ENCODE peak calls at places on chromosomes 16 and 17, in five cellular contexts. One of them, this sample, is unnamed.

GRCh38 chr16:8550728-8551387 is 39.5 kb downstream of the TMEM114 start:
- DNase-seq in bronchial epithelial cell: no peak
- DNase-seq in skeletal muscle cell: no peak
- DNase-seq in GM12878: no peak
- DNase-seq in dorsolateral prefrontal cortex: no peak
- DNase-seq in this sample: no peak

GRCh38 chr17:5676012-5676411 is 91.7 kb upstream of the NLRP1 start:
- DNase-seq in GM12878: peak; percentile 2
- DNase-seq in bronchial epithelial cell: no peak
- DNase-seq in dorsolateral prefrontal cortex: no peak
- DNase-seq in skeletal muscle cell: no peak
- DNase-seq in this sample: no peak

GRCh38 chr17:43908111-43908721 is 880 bp upstream of the MPP2 start:
- DNase-seq in bronchial epithelial cell: peak; percentile 47
- DNase-seq in dorsolateral prefrontal cortex: peak; percentile 90
- DNase-seq in skeletal muscle cell: no peak
- DNase-seq in GM12878: no peak
- DNase-seq in this sample: peak; percentile 83

GRCh38 chr17:35743911-35744328 is 9.1 kb downstream of the GAS2L2 start:
- DNase-seq in GM12878: no peak
- DNase-seq in dorsolateral prefrontal cortex: no peak
- DNase-seq in skeletal muscle cell: no peak
- DNase-seq in bronchial epithelial cell: peak; percentile 26
- DNase-seq in this sample: peak; percentile 46

GRCh38 chr17:49887086-49887743 is 39.3 kb upstream of the TAC4 start:
- DNase-seq in skeletal muscle cell: no peak
- DNase-seq in dorsolateral prefrontal cortex: no peak
- DNase-seq in GM12878: no peak
- DNase-seq in bronchial epithelial cell: peak; percentile 84
- DNase-seq in this sample: peak; percentile 41

GRCh38 chr17:34579979-34580684 is 750 bp downstream of the TMEM132E start:
- DNase-seq in dorsolateral prefrontal cortex: peak; percentile 69
- DNase-seq in GM12878: no peak
- DNase-seq in skeletal muscle cell: no peak
- DNase-seq in bronchial epithelial cell: no peak
- DNase-seq in this sample: peak; percentile 37

GRCh38 chr16:2686912-2687507 is 4.7 kb downstream of the KCTD5 start:
- DNase-seq in dorsolateral prefrontal cortex: peak; percentile 46
- DNase-seq in bronchial epithelial cell: no peak
- DNase-seq in skeletal muscle cell: no peak
- DNase-seq in GM12878: peak; percentile 34
- DNase-seq in this sample: no peak

GRCh38 chr17:12859520-12859919 is 70.2 kb downstream of the ARHGAP44 start:
- DNase-seq in bronchial epithelial cell: no peak
- DNase-seq in skeletal muscle cell: peak; percentile 4
- DNase-seq in dorsolateral prefrontal cortex: no peak
- DNase-seq in GM12878: peak; percentile 73
- DNase-seq in this sample: no peak

GRCh38 chr17:44906010-44906646 is 6.9 kb upstream of the EFTUD2 start:
- DNase-seq in bronchial epithelial cell: peak; percentile 82
- DNase-seq in skeletal muscle cell: peak; percentile 81
- DNase-seq in GM12878: no peak
- DNase-seq in dorsolateral prefrontal cortex: no peak
- DNase-seq in this sample: no peak

GRCh38 chr16:23836404-23837291 is 865 bp downstream of the PRKCB start:
- DNase-seq in dorsolateral prefrontal cortex: no peak
- DNase-seq in bronchial epithelial cell: no peak
- DNase-seq in GM12878: no peak
- DNase-seq in skeletal muscle cell: no peak
- DNase-seq in this sample: peak; percentile 30

GRCh38 chr17:55402374-55402773 is 19.3 kb downstream of the MMD start:
- DNase-seq in skeletal muscle cell: no peak
- DNase-seq in bronchial epithelial cell: peak; percentile 58
- DNase-seq in GM12878: no peak
- DNase-seq in dorsolateral prefrontal cortex: no peak
- DNase-seq in this sample: no peak

GRCh38 chr17:50141750-50142119 is 8.7 kb downstream of the PPP1R9B start:
- DNase-seq in GM12878: no peak
- DNase-seq in dorsolateral prefrontal cortex: no peak
- DNase-seq in bronchial epithelial cell: no peak
- DNase-seq in skeletal muscle cell: no peak
- DNase-seq in this sample: no peak

GRCh38 chr16:31179747-31180458 is at the start of gene FUS:
- DNase-seq in dorsolateral prefrontal cortex: peak; percentile 92
- DNase-seq in bronchial epithelial cell: peak; percentile 51
- DNase-seq in skeletal muscle cell: peak; percentile 51
- DNase-seq in GM12878: peak; percentile 50
- DNase-seq in this sample: peak; percentile 95

GRCh38 chr17:235831-236640 is 54.6 kb upstream of the DOC2B start:
- DNase-seq in GM12878: no peak
- DNase-seq in skeletal muscle cell: no peak
- DNase-seq in bronchial epithelial cell: no peak
- DNase-seq in dorsolateral prefrontal cortex: peak; percentile 33
- DNase-seq in this sample: no peak

GRCh38 chr17:17818088-17818526 is 18.7 kb downstream of the SREBF1 start:
- DNase-seq in skeletal muscle cell: no peak
- DNase-seq in GM12878: no peak
- DNase-seq in dorsolateral prefrontal cortex: no peak
- DNase-seq in bronchial epithelial cell: no peak
- DNase-seq in this sample: peak; percentile 56

GRCh38 chr17:14840616-14841231 is 424.4 kb downstream of the PMP22 start:
- DNase-seq in bronchial epithelial cell: no peak
- DNase-seq in dorsolateral prefrontal cortex: no peak
- DNase-seq in GM12878: no peak
- DNase-seq in skeletal muscle cell: peak; percentile 49
- DNase-seq in this sample: no peak

GRCh38 chr17:48340916-48341315 is 89.1 kb downstream of the SKAP1 start:
- DNase-seq in skeletal muscle cell: no peak
- DNase-seq in dorsolateral prefrontal cortex: no peak
- DNase-seq in bronchial epithelial cell: no peak
- DNase-seq in GM12878: no peak
- DNase-seq in this sample: no peak

GRCh38 chr17:81508639-81509047 is 4.0 kb downstream of the ACTG1 start:
- DNase-seq in GM12878: no peak
- DNase-seq in dorsolateral prefrontal cortex: no peak
- DNase-seq in skeletal muscle cell: no peak
- DNase-seq in bronchial epithelial cell: peak; percentile 76
- DNase-seq in this sample: no peak

GRCh38 chr17:55163408-55163807 is 101.4 kb upstream of the HLF start:
- DNase-seq in dorsolateral prefrontal cortex: no peak
- DNase-seq in GM12878: no peak
- DNase-seq in bronchial epithelial cell: no peak
- DNase-seq in skeletal muscle cell: no peak
- DNase-seq in this sample: no peak

GRCh38 chr17:17151055-17151454 is 55.1 kb downstream of the PLD6 start:
- DNase-seq in GM12878: no peak
- DNase-seq in skeletal muscle cell: peak; percentile 52
- DNase-seq in bronchial epithelial cell: peak; percentile 82
- DNase-seq in dorsolateral prefrontal cortex: no peak
- DNase-seq in this sample: no peak

GRCh38 chr17:55259684-55260111 is 5.1 kb upstream of the HLF start:
- DNase-seq in skeletal muscle cell: no peak
- DNase-seq in bronchial epithelial cell: no peak
- DNase-seq in dorsolateral prefrontal cortex: no peak
- DNase-seq in GM12878: no peak
- DNase-seq in this sample: no peak

GRCh38 chr17:36515837-36516236 is 18.8 kb downstream of the MYO19 start:
- DNase-seq in bronchial epithelial cell: no peak
- DNase-seq in GM12878: no peak
- DNase-seq in dorsolateral prefrontal cortex: no peak
- DNase-seq in skeletal muscle cell: no peak
- DNase-seq in this sample: no peak

GRCh38 chr16:84605339-84605848 is 12.5 kb downstream of the COTL1 start:
- DNase-seq in bronchial epithelial cell: no peak
- DNase-seq in dorsolateral prefrontal cortex: no peak
- DNase-seq in GM12878: no peak
- DNase-seq in skeletal muscle cell: no peak
- DNase-seq in this sample: no peak

GRCh38 chr16:84607061-84607460 is 10.8 kb downstream of the COTL1 start:
- DNase-seq in dorsolateral prefrontal cortex: no peak
- DNase-seq in skeletal muscle cell: no peak
- DNase-seq in GM12878: no peak
- DNase-seq in bronchial epithelial cell: no peak
- DNase-seq in this sample: no peak

GRCh38 chr16:84607694-84608093 is 10.2 kb downstream of the COTL1 start:
- DNase-seq in GM12878: no peak
- DNase-seq in bronchial epithelial cell: no peak
- DNase-seq in dorsolateral prefrontal cortex: no peak
- DNase-seq in skeletal muscle cell: no peak
- DNase-seq in this sample: no peak

GRCh38 chr16:84604477-84605013 is 13.3 kb downstream of the COTL1 start:
- DNase-seq in skeletal muscle cell: no peak
- DNase-seq in dorsolateral prefrontal cortex: no peak
- DNase-seq in GM12878: no peak
- DNase-seq in bronchial epithelial cell: no peak
- DNase-seq in this sample: no peak

DNA sequence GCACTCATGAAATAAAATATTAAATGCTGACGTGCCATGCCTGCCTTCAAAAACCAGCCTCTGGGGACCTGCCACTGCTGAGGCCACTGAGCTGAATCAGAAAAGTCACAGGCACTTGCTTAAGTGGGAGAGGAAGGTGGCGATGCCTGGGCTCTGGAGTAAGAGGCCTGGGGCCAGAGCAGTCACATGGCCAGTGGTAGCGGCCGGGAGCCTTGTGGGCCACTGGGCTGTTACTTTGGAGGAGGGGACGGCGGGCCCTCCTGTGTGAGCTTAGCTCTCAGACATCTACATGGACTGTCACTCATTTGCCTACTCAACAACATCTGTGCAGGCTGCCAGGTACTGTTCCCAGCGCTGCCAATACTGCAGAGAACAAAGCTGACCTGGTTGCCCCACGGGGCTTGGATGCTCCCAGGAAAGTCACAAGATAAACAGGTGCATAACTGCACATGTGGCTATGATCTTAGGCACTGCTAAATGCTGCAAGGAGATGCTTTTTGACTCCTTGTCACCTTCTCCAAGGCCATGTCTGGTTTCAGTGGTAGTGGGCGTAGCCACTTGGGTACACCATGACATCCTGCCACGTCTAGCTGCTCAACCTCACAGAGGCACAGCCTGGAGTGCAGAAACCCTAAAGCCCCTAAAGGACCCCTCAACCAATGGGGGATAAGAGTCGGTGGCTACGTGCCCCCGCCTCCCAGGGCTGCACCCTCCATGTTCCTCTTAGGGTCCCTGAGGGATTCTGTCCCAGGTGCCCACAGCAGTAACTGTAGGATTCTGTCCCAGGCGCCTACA is 11.6 kb downstream of the COTL1 start:
- DNase-seq in dorsolateral prefrontal cortex: no peak
- DNase-seq in skeletal muscle cell: no peak
- DNase-seq in GM12878: no peak
- DNase-seq in bronchial epithelial cell: no peak
- DNase-seq in this sample: no peak
- H3K4me3 ChIP-seq in dorsolateral prefrontal cortex: no peak overlapping the region
- H3K4me3 ChIP-seq in skeletal muscle cell: no peak overlapping the region
- H3K4me3 ChIP-seq in GM12878: peak overlapping the region; percentile 43
- H3K4me3 ChIP-seq in bronchial epithelial cell: no peak overlapping the region
- H3K4me3 ChIP-seq in this sample: no peak overlapping the region

GRCh38 chr16:65124596-65124995 is 2.7 kb upstream of the CDH11 start:
- DNase-seq in dorsolateral prefrontal cortex: no peak
- DNase-seq in skeletal muscle cell: no peak
- DNase-seq in bronchial epithelial cell: no peak
- DNase-seq in GM12878: no peak
- DNase-seq in this sample: no peak
- H3K4me3 ChIP-seq in dorsolateral prefrontal cortex: peak overlapping the region; percentile 85
- H3K4me3 ChIP-seq in skeletal muscle cell: no peak overlapping the region
- H3K4me3 ChIP-seq in bronchial epithelial cell: no peak overlapping the region
- H3K4me3 ChIP-seq in GM12878: no peak overlapping the region
- H3K4me3 ChIP-seq in this sample: no peak overlapping the region

GRCh38 chr17:64498308-64499203 is 1.7 kb upstream of the POLG2 start:
- DNase-seq in dorsolateral prefrontal cortex: no peak
- DNase-seq in GM12878: no peak
- DNase-seq in bronchial epithelial cell: no peak
- DNase-seq in skeletal muscle cell: no peak
- DNase-seq in this sample: no peak

GRCh38 chr17:64496348-64496785 is 487 bp downstream of the POLG2 start:
- DNase-seq in skeletal muscle cell: no peak
- DNase-seq in dorsolateral prefrontal cortex: no peak
- DNase-seq in GM12878: no peak
- DNase-seq in bronchial epithelial cell: no peak
- DNase-seq in this sample: no peak

GRCh38 chr17:64499805-64500486 is 3.1 kb upstream of the POLG2 start:
- DNase-seq in dorsolateral prefrontal cortex: no peak
- DNase-seq in GM12878: no peak
- DNase-seq in skeletal muscle cell: no peak
- DNase-seq in bronchial epithelial cell: peak; percentile 49
- DNase-seq in this sample: no peak

GRCh38 chr17:64496786-64497564 is at the start of gene POLG2:
- DNase-seq in bronchial epithelial cell: peak; percentile 87
- DNase-seq in skeletal muscle cell: peak; percentile 76
- DNase-seq in GM12878: peak; percentile 75
- DNase-seq in dorsolateral prefrontal cortex: peak; percentile 93
- DNase-seq in this sample: peak; percentile 95

DNA sequence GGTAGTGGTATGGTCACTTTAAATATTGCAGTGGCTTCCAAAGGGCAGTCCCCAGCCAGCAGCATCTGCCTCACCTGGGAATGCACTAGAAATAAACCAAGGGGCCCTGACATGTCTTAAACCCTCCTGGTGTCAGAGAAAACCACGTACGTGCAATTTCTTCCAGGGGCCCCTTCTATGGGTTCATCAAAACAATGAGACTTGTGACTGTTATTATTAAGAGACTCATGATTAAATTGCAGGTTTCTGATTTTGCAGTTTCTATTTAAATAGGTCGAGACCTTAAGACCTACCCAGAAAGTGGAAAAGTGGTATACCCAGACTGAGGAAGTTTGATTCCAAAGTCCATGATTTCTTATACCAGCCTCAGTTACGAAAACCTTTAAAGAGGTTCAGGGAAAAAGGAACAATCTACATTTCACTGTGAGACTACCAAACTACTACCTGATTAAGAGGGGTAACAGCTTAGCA is 746 bp upstream of the POLG2 start:
- DNase-seq in bronchial epithelial cell: no peak
- DNase-seq in skeletal muscle cell: no peak
- DNase-seq in dorsolateral prefrontal cortex: no peak
- DNase-seq in GM12878: no peak
- DNase-seq in this sample: no peak
- H3K4me3 ChIP-seq in bronchial epithelial cell: peak overlapping the region; percentile 88
- H3K4me3 ChIP-seq in skeletal muscle cell: peak overlapping the region; percentile 76
- H3K4me3 ChIP-seq in dorsolateral prefrontal cortex: peak overlapping the region; percentile 90
- H3K4me3 ChIP-seq in GM12878: peak overlapping the region; percentile 88
- H3K4me3 ChIP-seq in this sample: peak overlapping the region; percentile 64

GRCh38 chr17:74971069-74971841 is 1.3 kb downstream of the HID1 start:
- DNase-seq in GM12878: no peak
- DNase-seq in skeletal muscle cell: no peak
- DNase-seq in dorsolateral prefrontal cortex: no peak
- DNase-seq in bronchial epithelial cell: no peak
- DNase-seq in this sample: no peak

GRCh38 chr17:74972973-74973328 is 392 bp upstream of the HID1 start:
- DNase-seq in dorsolateral prefrontal cortex: no peak
- DNase-seq in skeletal muscle cell: no peak
- DNase-seq in GM12878: no peak
- DNase-seq in bronchial epithelial cell: no peak
- DNase-seq in this sample: no peak

GRCh38 chr17:74972107-74972972 is at the start of gene HID1:
- DNase-seq in skeletal muscle cell: no peak
- DNase-seq in bronchial epithelial cell: peak; percentile 35
- DNase-seq in dorsolateral prefrontal cortex: peak; percentile 91
- DNase-seq in GM12878: no peak
- DNase-seq in this sample: peak; percentile 88

GRCh38 chr17:74970395-74970794 is 2.2 kb downstream of the HID1 start:
- DNase-seq in bronchial epithelial cell: no peak
- DNase-seq in skeletal muscle cell: no peak
- DNase-seq in GM12878: no peak
- DNase-seq in dorsolateral prefrontal cortex: no peak
- DNase-seq in this sample: no peak

GRCh38 chr17:74971842-74972106 is 785 bp downstream of the HID1 start:
- DNase-seq in GM12878: no peak
- DNase-seq in dorsolateral prefrontal cortex: no peak
- DNase-seq in skeletal muscle cell: no peak
- DNase-seq in bronchial epithelial cell: no peak
- DNase-seq in this sample: no peak
- H3K4me3 ChIP-seq in GM12878: no peak overlapping the region
- H3K4me3 ChIP-seq in dorsolateral prefrontal cortex: peak overlapping the region; percentile 91
- H3K4me3 ChIP-seq in skeletal muscle cell: peak overlapping the region; percentile 48
- H3K4me3 ChIP-seq in bronchial epithelial cell: peak overlapping the region; percentile 58
- H3K4me3 ChIP-seq in this sample: peak overlapping the region; percentile 53